ENCODE peak calls at places on chromosomes 1 and 21, in seven cellular contexts. L is heart left ventricle, Q is IMR-90, X is body of pancreas, E is adrenal gland, W is tibial nerve, F is esophagus muscularis mucosa. O is an unnamed sample.

GRCh38 chr1:151478140-151478812 is 19.0 kb upstream of the POGZ start:
- DNase-seq in L (no peak), Q (no peak), X (no peak), E (no peak), W (no peak), F (peak), O (no peak)

GRCh38 chr1:214224605-214225354 is 56.2 kb upstream of the SMYD2 start:
- DNase-seq in L (no peak), Q (peak), X (no peak), E (no peak), W (no peak), F (no peak), O (no peak)

GRCh38 chr1:100250264-100250663 is 630 bp upstream of the DBT start:
- DNase-seq in L (no peak), Q (no peak), X (no peak), E (no peak), W (no peak), F (no peak), O (no peak)

GRCh38 chr21:25273945-25274344 is 333.3 kb downstream of the MRPL39 start:
- DNase-seq in L (no peak), Q (no peak), X (no peak), E (no peak), W (no peak), F (no peak), O (no peak)

GRCh38 chr1:108200627-108201106 is 524 bp upstream of the SLC25A24 start:
- DNase-seq in L (no peak), Q (peak), X (peak), E (peak), W (peak), F (no peak), O (peak)

GRCh38 chr1:44484155-44484688 is 79.2 kb downstream of the RNF220 start:
- DNase-seq in L (no peak), Q (no peak), X (peak), E (no peak), W (no peak), F (no peak), O (no peak)

GRCh38 chr21:46600978-46601377 is 3.9 kb downstream of the S100B start:
- DNase-seq in L (no peak), Q (no peak), X (no peak), E (no peak), W (no peak), F (no peak), O (no peak)

GRCh38 chr1:173302366-173302765 is 95.2 kb upstream of the TNFSF4 start:
- DNase-seq in L (no peak), Q (no peak), X (no peak), E (no peak), W (no peak), F (no peak), O (no peak)

GRCh38 chr21:42568834-42569731 is 55.4 kb downstream of the SLC37A1 start:
- DNase-seq in L (peak), Q (no peak), X (peak), E (peak), W (no peak), F (no peak), O (no peak)

GRCh38 chr1:12433323-12434053 is 184.5 kb downstream of the DHRS3 start:
- DNase-seq in L (no peak), Q (peak), X (peak), E (peak), W (peak), F (no peak), O (peak)

GRCh38 chr21:30153697-30154340 is 12.8 kb downstream of the CLDN17 start:
- DNase-seq in L (no peak), Q (no peak), X (no peak), E (no peak), W (no peak), F (no peak), O (no peak)

GRCh38 chr21:17901458-17902092 is 82.4 kb upstream of the C21orf91 start:
- DNase-seq in L (no peak), Q (peak), X (no peak), E (no peak), W (no peak), F (no peak), O (no peak)

GRCh38 chr1:51726544-51727225 is 109.8 kb downstream of the OSBPL9 start:
- DNase-seq in L (no peak), Q (no peak), X (no peak), E (no peak), W (no peak), F (no peak), O (no peak)

GRCh38 chr1:177170756-177171535 is at the start of gene BRINP2:
- DNase-seq in L (peak), Q (peak), X (peak), E (peak), W (no peak), F (no peak), O (peak)

GRCh38 chr1:19759740-19760089 is 40.0 kb downstream of the TMCO4 start:
- DNase-seq in L (no peak), Q (peak), X (no peak), E (no peak), W (no peak), F (no peak), O (no peak)

GRCh38 chr1:82160903-82161302 is 360.2 kb downstream of the ADGRL2 start:
- DNase-seq in L (no peak), Q (no peak), X (no peak), E (no peak), W (no peak), F (no peak), O (no peak)

GRCh38 chr1:177001556-177001955 is 163.0 kb downstream of the ASTN1 start:
- DNase-seq in L (no peak), Q (no peak), X (no peak), E (no peak), W (no peak), F (peak), O (no peak)

GRCh38 chr1:24717867-24718650 is 27.2 kb upstream of the CLIC4 start:
- DNase-seq in L (no peak), Q (no peak), X (peak), E (no peak), W (peak), F (no peak), O (no peak)

GRCh38 chr1:21451212-21451611 is 11.3 kb downstream of the NBPF3 start:
- DNase-seq in L (no peak), Q (peak), X (no peak), E (no peak), W (no peak), F (no peak), O (no peak)

GRCh38 chr1:66521736-66522365 is 12.1 kb upstream of the SGIP1 start:
- DNase-seq in L (no peak), Q (peak), X (no peak), E (no peak), W (no peak), F (no peak), O (peak)

GRCh38 chr1:67966666-67967009 is 83.8 kb downstream of the DIRAS3 start:
- DNase-seq in L (no peak), Q (no peak), X (no peak), E (no peak), W (no peak), F (no peak), O (no peak)

GRCh38 chr1:15153184-15153841 is at the start of gene TMEM51:
- DNase-seq in L (peak), Q (peak), X (peak), E (peak), W (no peak), F (no peak), O (peak)

GRCh38 chr1:207962716-207963428 is 51.9 kb upstream of the CD34 start:
- DNase-seq in L (peak), Q (no peak), X (peak), E (peak), W (peak), F (peak), O (no peak)

GRCh38 chr1:168636642-168637111 is 60.3 kb downstream of the XCL1 start:
- DNase-seq in L (no peak), Q (no peak), X (peak), E (peak), W (peak), F (no peak), O (peak)

DNA sequence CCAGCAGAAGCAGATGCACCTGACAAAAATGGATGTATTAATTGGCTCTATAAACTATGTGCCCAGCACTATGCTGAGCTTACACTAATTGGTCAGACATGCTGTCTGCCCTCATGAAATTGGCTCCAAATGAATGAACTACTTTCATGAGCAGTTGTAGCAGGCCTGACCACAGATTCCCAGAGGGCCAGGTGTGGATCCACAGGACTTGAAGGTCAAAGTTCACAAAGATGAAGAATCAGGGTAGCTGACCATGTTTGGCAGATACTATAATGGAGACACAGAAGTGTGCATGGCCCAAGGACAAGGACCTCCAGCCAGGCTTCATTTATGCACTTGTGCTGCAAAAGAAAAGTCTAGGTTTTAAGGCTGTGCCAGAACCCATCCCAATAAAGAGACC is 14.6 kb downstream of the SLAMF7 start:
- DNase-seq in L (no peak), Q (no peak), X (no peak), E (no peak), W (no peak), F (no peak), O (no peak)
- TF ChIP-seq POLR2A in L (no peak), Q (no peak), X (no peak), E (no peak), W (no peak), F (no peak), O (no peak)

DNA sequence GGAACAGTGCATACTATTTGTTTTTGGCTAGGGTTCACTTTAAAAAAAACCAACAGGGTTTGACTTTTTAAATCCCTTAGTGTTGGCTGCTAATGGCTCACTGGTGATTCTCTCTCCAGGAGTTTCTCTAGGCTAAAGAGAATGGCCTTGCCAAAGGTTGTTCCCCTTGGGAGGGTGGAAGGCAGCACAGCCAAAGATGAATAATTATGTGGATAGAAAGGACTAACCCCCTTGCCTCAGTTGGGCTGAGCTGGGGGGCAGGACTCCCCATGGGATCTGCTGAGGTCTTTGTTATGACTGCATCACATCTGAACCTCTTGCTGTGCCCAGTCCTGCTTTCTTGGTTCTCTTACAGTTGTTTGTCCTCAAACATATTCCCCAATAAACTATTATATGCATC is 49.1 kb downstream of the GORAB start:
- DNase-seq in L (no peak), Q (no peak), X (no peak), E (no peak), W (no peak), F (no peak), O (no peak)
- H3K27ac ChIP-seq in L (no peak), Q (no peak), X (no peak), E (no peak), W (no peak), F (no peak), O (no peak)

GRCh38 chr1:179025975-179026812 is 500 bp downstream of the FAM20B start:
- DNase-seq in L (peak), Q (no peak), X (peak), E (peak), W (peak), F (no peak), O (peak)
- TF ChIP-seq POLR2A in L (peak), Q (peak), X (peak), E (peak), W (peak), F (peak), O (peak)

GRCh38 chr1:226281058-226281457 is 27.9 kb downstream of the LIN9 start:
- DNase-seq in L (no peak), Q (no peak), X (no peak), E (no peak), W (no peak), F (no peak), O (no peak)
- H3K27ac ChIP-seq in L (no peak), Q (no peak), X (no peak), E (no peak), W (no peak), F (no peak), O (no peak)

GRCh38 chr1:182601926-182602325 is 2.3 kb downstream of the RGS16 start:
- DNase-seq in L (no peak), Q (no peak), X (no peak), E (no peak), W (no peak), F (no peak), O (no peak)

GRCh38 chr1:182603646-182604127 is 502 bp downstream of the RGS16 start:
- DNase-seq in L (no peak), Q (no peak), X (no peak), E (peak), W (no peak), F (no peak), O (no peak)

GRCh38 chr1:182601416-182601786 is 2.8 kb downstream of the RGS16 start:
- DNase-seq in L (no peak), Q (peak), X (peak), E (peak), W (peak), F (no peak), O (peak)

GRCh38 chr1:182604128-182604834 is at the start of gene RGS16:
- DNase-seq in L (peak), Q (peak), X (peak), E (peak), W (peak), F (peak), O (peak)

GRCh38 chr1:182602945-182603645 is 1.1 kb downstream of the RGS16 start:
- DNase-seq in L (no peak), Q (no peak), X (no peak), E (peak), W (no peak), F (no peak), O (no peak)
- TF ChIP-seq POLR2A in L (no peak), Q (no peak), X (no peak), E (no peak), W (no peak), F (no peak), O (no peak)

GRCh38 chr1:3856923-3857790 is at the start of the genes CEP104 and DFFB:
- DNase-seq in L (peak), Q (peak), X (peak), E (peak), W (peak), F (peak), O (peak)
- H3K27ac ChIP-seq in L (peak), Q (peak), X (peak), E (peak), W (peak), F (peak), O (peak)

GRCh38 chr1:155003227-155003765 is 694 bp downstream of the ZBTB7B start:
- DNase-seq in L (no peak), Q (no peak), X (peak), E (no peak), W (no peak), F (no peak), O (peak)

GRCh38 chr1:155002479-155003226 is at the start of gene ZBTB7B:
- DNase-seq in L (peak), Q (no peak), X (peak), E (peak), W (no peak), F (no peak), O (no peak)

GRCh38 chr1:155000725-155001437 is 1.7 kb upstream of the ZBTB7B start:
- DNase-seq in L (peak), Q (peak), X (peak), E (peak), W (peak), F (no peak), O (peak)

GRCh38 chr1:155001438-155001687 is 1.2 kb upstream of the ZBTB7B start:
- DNase-seq in L (no peak), Q (no peak), X (no peak), E (no peak), W (no peak), F (no peak), O (no peak)

GRCh38 chr1:155001688-155002474 is 721 bp upstream of the ZBTB7B start:
- DNase-seq in L (peak), Q (peak), X (peak), E (peak), W (peak), F (peak), O (peak)
- TF ChIP-seq POLR2A in L (peak), Q (no peak), X (peak), E (peak), W (peak), F (peak), O (no peak)

O was measured in A549.